ENCODE peak calls at places on chromosomes 5 and 9, in six cellular contexts. O is stomach; V is left ventricle myocardium inferior; A is astrocyte; Q is uterus; F is CD8-positive, alpha-beta T cell. G is an unnamed sample.

GRCh38 chr9:134391319-134392231 is 65.3 kb downstream of the RXRA start:
- DNase-seq in A (no peak), O (no peak), F (peak), V (no peak), Q (no peak), G (no peak)

GRCh38 chr5:10387690-10388089 is 34.2 kb downstream of the MARCHF6 start:
- DNase-seq in F (no peak), Q (no peak), V (no peak), O (no peak), A (peak), G (peak)

GRCh38 chr5:90201923-90202322 is 207.6 kb downstream of the CETN3 start:
- DNase-seq in F (no peak), V (no peak), A (peak), O (no peak), Q (no peak), G (peak)

GRCh38 chr9:97694768-97695167 is 2.4 kb downstream of the XPA start:
- DNase-seq in Q (no peak), A (no peak), V (no peak), F (no peak), O (no peak), G (no peak)

GRCh38 chr5:135930029-135930948 is 24.5 kb downstream of the LECT2 start:
- DNase-seq in O (no peak), A (no peak), V (no peak), Q (no peak), F (no peak), G (no peak)

GRCh38 chr9:106675780-106676179 is 187.2 kb upstream of the ZNF462 start:
- DNase-seq in Q (no peak), O (no peak), F (no peak), A (no peak), V (peak), G (no peak)

GRCh38 chr5:12794476-12795332 is 890.5 kb upstream of the CTNND2 start:
- DNase-seq in Q (no peak), O (no peak), F (no peak), V (peak), A (no peak), G (no peak)

GRCh38 chr9:20494035-20494434 is 128.3 kb downstream of the MLLT3 start:
- DNase-seq in Q (no peak), V (no peak), F (no peak), O (no peak), A (no peak), G (no peak)

GRCh38 chr9:79809931-79810330 is 238.2 kb downstream of the TLE4 start:
- DNase-seq in V (no peak), F (no peak), Q (no peak), O (no peak), A (peak), G (peak)

GRCh38 chr9:4739587-4740372 is 1.2 kb downstream of the AK3 start:
- DNase-seq in F (no peak), Q (no peak), V (no peak), O (peak), A (no peak), G (no peak)

GRCh38 chr5:132098151-132098594 is 24.6 kb downstream of the CSF2 start:
- DNase-seq in F (no peak), Q (no peak), V (no peak), A (peak), O (no peak), G (peak)

GRCh38 chr9:27383524-27383923 is 86.6 kb upstream of the EQTN start:
- DNase-seq in O (no peak), Q (no peak), V (no peak), F (no peak), A (no peak), G (no peak)

GRCh38 chr9:123453904-123454321 is 97.9 kb downstream of the CRB2 start:
- DNase-seq in Q (no peak), A (no peak), O (peak), F (no peak), V (peak), G (no peak)

GRCh38 chr5:10987881-10988504 is 227.0 kb upstream of the DAP start:
- DNase-seq in Q (peak), V (peak), F (peak), O (peak), A (no peak), G (peak)

DNA sequence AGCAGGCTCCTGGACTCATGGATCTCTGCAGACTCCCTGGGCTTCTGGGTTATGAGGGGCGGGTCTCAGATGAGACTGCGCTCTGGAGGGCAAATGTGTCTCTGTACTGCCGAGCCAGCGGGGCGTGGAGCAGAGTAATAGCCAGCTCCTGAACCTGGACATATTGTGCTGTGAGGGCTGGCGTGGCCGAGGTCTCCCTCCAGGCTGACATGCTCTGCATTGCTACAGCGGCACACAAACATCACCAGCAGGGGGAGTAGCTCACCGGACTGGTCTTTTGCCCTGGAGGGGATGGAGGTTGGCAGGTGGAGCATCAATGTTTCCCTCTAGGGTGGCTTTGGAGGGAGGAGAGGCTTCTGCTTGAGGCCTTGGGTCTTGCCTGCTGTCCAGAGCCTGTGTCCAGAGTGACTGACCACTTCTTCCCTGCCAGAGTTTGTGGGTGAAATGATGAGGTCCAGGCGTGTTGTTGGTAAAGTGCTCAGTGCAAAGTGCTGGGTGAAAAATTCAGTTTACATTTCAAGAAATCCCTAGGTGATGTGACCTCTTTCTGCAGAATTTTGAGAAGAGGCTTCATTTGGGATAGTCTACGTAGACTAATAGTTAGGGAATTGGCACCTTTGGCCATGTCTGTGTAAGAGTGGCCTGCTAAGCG is 10.9 kb upstream of the GADD45G start:
- DNase-seq in A (no peak), V (peak), F (peak), Q (no peak), O (peak), G (peak)
- H3K4me3 ChIP-seq in A (no peak), V (no peak), F (no peak), Q (no peak), O (no peak), G (no peak)

GRCh38 chr9:14687042-14687719 is 6.1 kb downstream of the ZDHHC21 start:
- DNase-seq in A (peak), Q (no peak), O (no peak), V (no peak), F (no peak), G (peak)

GRCh38 chr9:14692918-14693861 is at the start of gene ZDHHC21:
- DNase-seq in V (peak), Q (peak), F (peak), O (peak), A (peak), G (peak)

GRCh38 chr9:14690986-14691730 is 2.1 kb downstream of the ZDHHC21 start:
- DNase-seq in V (no peak), Q (no peak), O (no peak), F (no peak), A (no peak), G (no peak)

GRCh38 chr9:14692536-14692917 is 705 bp downstream of the ZDHHC21 start:
- DNase-seq in O (no peak), Q (no peak), F (no peak), A (no peak), V (no peak), G (no peak)
- H3K27ac ChIP-seq in O (no peak), Q (peak), F (no peak), A (no peak), V (peak), G (no peak)

GRCh38 chr9:70232476-70232875 is 26.3 kb upstream of the SMC5 start:
- DNase-seq in F (no peak), A (no peak), V (no peak), O (no peak), Q (no peak), G (no peak)

GRCh38 chr9:70229026-70229425 is 29.8 kb upstream of the SMC5 start:
- DNase-seq in A (no peak), O (no peak), Q (peak), V (no peak), F (no peak), G (no peak)

GRCh38 chr9:70228098-70228497 is 30.7 kb upstream of the SMC5 start:
- DNase-seq in A (no peak), V (no peak), F (no peak), Q (no peak), O (no peak), G (no peak)

GRCh38 chr9:70229579-70229978 is 29.2 kb upstream of the SMC5 start:
- DNase-seq in O (no peak), V (no peak), F (no peak), A (peak), Q (no peak), G (no peak)
- TF ChIP-seq CTCF in O (no peak), V (peak), F (no peak), A (peak), Q (no peak), G (peak)

DNA sequence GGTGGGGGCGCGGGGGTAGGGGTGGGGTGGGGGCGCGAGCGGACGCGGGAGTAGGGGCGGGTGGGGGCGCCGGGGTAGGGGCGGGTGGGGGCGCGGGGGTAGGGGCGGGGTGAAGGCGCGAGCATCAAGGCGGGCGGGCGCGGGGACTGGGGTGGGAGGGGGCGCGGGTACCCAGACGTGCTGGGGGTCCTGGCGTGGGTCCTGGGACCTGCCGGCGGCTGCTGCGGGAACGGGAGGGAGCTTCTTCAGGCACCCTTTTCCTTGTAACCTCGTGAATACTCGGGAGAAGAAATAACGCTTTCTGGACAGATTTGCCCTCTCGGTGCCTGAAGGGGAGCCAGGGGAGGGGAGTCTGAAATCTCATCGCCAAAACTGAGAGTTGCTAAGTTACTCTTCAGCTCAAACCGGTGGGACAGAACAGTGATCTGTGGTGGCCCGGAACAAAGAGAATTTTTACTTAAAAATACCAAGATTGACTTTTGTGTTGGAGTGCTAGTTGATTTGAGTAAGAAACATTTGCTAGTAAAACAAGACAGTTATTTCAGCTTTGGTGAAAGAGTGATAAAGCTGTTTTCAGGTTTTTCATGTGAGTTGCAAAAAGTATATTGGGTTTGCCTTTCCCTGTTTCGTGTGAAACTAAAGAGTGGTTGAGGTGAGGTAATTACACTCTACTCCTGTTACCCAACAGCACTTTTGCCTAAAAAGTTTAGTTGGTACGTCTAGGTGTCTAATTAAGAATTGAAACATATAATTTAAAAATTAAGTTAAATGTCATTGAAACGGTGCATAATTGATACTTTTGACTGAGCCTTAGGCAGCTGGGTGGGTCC is 638 bp downstream of the PLEKHG4B start:
- DNase-seq in O (no peak), A (no peak), V (no peak), F (no peak), Q (no peak), G (no peak)
- H3K4me3 ChIP-seq in O (peak), A (peak), V (no peak), F (no peak), Q (no peak), G (no peak)

GRCh38 chr9:22257026-22257425 is 189.6 kb upstream of the DMRTA1 start:
- DNase-seq in O (no peak), F (no peak), A (no peak), V (no peak), Q (no peak), G (no peak)
- H3K27ac ChIP-seq in O (no peak), F (no peak), A (no peak), V (no peak), Q (no peak), G (no peak)

GRCh38 chr9:85421641-85422040 is 320.1 kb downstream of the AGTPBP1 start:
- DNase-seq in Q (no peak), V (no peak), A (peak), O (no peak), F (no peak), G (peak)
- TF ChIP-seq CTCF in Q (no peak), V (no peak), A (no peak), O (no peak), F (no peak), G (no peak)

GRCh38 chr5:40381676-40382363 is 297.9 kb upstream of the PTGER4 start:
- DNase-seq in A (peak), V (no peak), F (no peak), Q (no peak), O (no peak), G (no peak)

GRCh38 chr5:40386293-40386692 is 293.4 kb upstream of the PTGER4 start:
- DNase-seq in A (peak), O (no peak), Q (no peak), F (no peak), V (no peak), G (peak)

GRCh38 chr5:40385544-40385943 is 294.2 kb upstream of the PTGER4 start:
- DNase-seq in Q (no peak), O (no peak), A (peak), F (no peak), V (no peak), G (no peak)

GRCh38 chr5:40383719-40384651 is 295.7 kb upstream of the PTGER4 start:
- DNase-seq in A (peak), Q (no peak), F (no peak), O (no peak), V (no peak), G (peak)

GRCh38 chr5:40384782-40385390 is 294.8 kb upstream of the PTGER4 start:
- DNase-seq in O (no peak), V (no peak), A (no peak), Q (no peak), F (no peak), G (no peak)
- H3K4me3 ChIP-seq in O (no peak), V (no peak), A (no peak), Q (no peak), F (no peak), G (no peak)

GRCh38 chr5:143405063-143405746 is 1.7 kb upstream of the NR3C1 start:
- DNase-seq in O (peak), V (peak), Q (peak), A (peak), F (peak), G (peak)

GRCh38 chr5:143404416-143405062 is 1.1 kb upstream of the NR3C1 start:
- DNase-seq in F (peak), Q (peak), A (peak), O (peak), V (peak), G (peak)

GRCh38 chr5:143406408-143406807 is 2.9 kb upstream of the NR3C1 start:
- DNase-seq in A (no peak), Q (no peak), F (no peak), V (no peak), O (no peak), G (no peak)

GRCh38 chr5:143403607-143404415 is at the start of gene NR3C1:
- DNase-seq in Q (peak), V (peak), F (peak), A (peak), O (peak), G (peak)

DNA sequence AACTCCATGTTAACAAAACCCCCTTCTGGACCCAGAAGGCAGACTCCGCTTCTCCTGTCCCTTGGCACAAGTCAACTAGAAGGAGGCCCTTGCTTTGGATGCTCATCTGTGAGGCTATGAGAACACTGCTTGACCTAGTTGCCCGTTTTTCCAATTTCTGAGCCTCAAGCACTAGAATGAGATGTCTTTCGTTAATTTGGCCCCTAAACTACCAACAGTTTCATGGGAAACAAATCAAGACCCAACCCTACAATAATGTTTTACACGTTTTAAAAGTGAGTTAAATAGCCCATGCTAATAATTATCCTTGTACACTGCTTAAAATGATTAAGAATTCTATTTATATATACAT is 2.2 kb upstream of the NR3C1 start:
- DNase-seq in V (no peak), F (no peak), Q (no peak), O (no peak), A (no peak), G (no peak)
- H3K27ac ChIP-seq in V (peak), F (peak), Q (peak), O (peak), A (peak), G (peak)

DNA sequence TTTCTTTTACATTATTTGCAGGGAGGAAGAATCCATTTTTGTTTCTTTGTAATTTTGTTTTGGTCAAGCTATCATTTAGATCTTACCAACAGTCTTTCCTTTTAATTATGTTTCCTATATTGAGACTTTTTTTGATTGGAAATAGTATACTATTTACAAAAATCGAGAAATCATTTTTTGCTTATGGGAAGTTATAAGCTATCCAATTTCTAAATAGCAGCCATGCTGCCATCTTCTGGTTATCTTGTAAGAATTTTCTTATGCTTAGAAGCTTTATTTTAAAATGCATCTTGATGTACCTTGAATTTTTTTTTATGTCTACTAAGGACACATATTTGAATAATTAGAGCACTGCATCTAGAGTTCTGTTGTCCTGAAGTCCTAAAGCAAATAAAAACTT is 821.2 kb downstream of the PTPRD start:
- DNase-seq in V (no peak), A (no peak), F (no peak), O (no peak), Q (no peak), G (no peak)
- TF ChIP-seq CTCF in V (no peak), A (peak), F (no peak), O (no peak), Q (no peak), G (no peak)